ENCODE peak calls at places on chromosome 17, in five cellular contexts. One of them, this sample, is unnamed.

GRCh38 chr17:43453331-43453812 is 30.4 kb upstream of the DHX8 start:
- DNase-seq in A549: no peak
- DNase-seq in neural progenitor cell: peak; percentile 16
- DNase-seq in fibroblast of lung: no peak
- DNase-seq in cardiac muscle cell: no peak
- DNase-seq in this sample: no peak

GRCh38 chr17:32672701-32673100 is 185.9 kb downstream of the CDK5R1 start:
- DNase-seq in cardiac muscle cell: no peak
- DNase-seq in fibroblast of lung: no peak
- DNase-seq in neural progenitor cell: no peak
- DNase-seq in A549: no peak
- DNase-seq in this sample: no peak

GRCh38 chr17:69533481-69534234 is 119.2 kb downstream of the MAP2K6 start:
- DNase-seq in cardiac muscle cell: no peak
- DNase-seq in A549: no peak
- DNase-seq in neural progenitor cell: no peak
- DNase-seq in fibroblast of lung: no peak
- DNase-seq in this sample: no peak

GRCh38 chr17:4003501-4004421 is 39.5 kb upstream of the ATP2A3 start:
- DNase-seq in cardiac muscle cell: no peak
- DNase-seq in neural progenitor cell: peak; percentile 43
- DNase-seq in fibroblast of lung: peak; percentile 25
- DNase-seq in A549: no peak
- DNase-seq in this sample: no peak

GRCh38 chr17:70089513-70090148 is 14.6 kb downstream of the KCNJ16 start:
- DNase-seq in cardiac muscle cell: no peak
- DNase-seq in neural progenitor cell: no peak
- DNase-seq in fibroblast of lung: no peak
- DNase-seq in A549: no peak
- DNase-seq in this sample: no peak

GRCh38 chr17:67511012-67511411 is 133.9 kb downstream of the PITPNC1 start:
- DNase-seq in neural progenitor cell: no peak
- DNase-seq in fibroblast of lung: no peak
- DNase-seq in A549: no peak
- DNase-seq in cardiac muscle cell: no peak
- DNase-seq in this sample: no peak

GRCh38 chr17:1907818-1908698 is 78.3 kb downstream of the RPA1 start:
- DNase-seq in A549: no peak
- DNase-seq in cardiac muscle cell: peak; percentile 64
- DNase-seq in fibroblast of lung: peak; percentile 53
- DNase-seq in neural progenitor cell: peak; percentile 92
- DNase-seq in this sample: no peak

GRCh38 chr17:68640601-68641000 is 39.4 kb upstream of the FAM20A start:
- DNase-seq in neural progenitor cell: no peak
- DNase-seq in fibroblast of lung: no peak
- DNase-seq in cardiac muscle cell: peak; percentile 67
- DNase-seq in A549: no peak
- DNase-seq in this sample: no peak

GRCh38 chr17:69267219-69267618 is 38.6 kb upstream of the ABCA10 start:
- DNase-seq in fibroblast of lung: no peak
- DNase-seq in neural progenitor cell: no peak
- DNase-seq in cardiac muscle cell: no peak
- DNase-seq in A549: no peak
- DNase-seq in this sample: no peak

GRCh38 chr17:40107266-40107980 is 7.0 kb upstream of the NR1D1 start:
- DNase-seq in fibroblast of lung: no peak
- DNase-seq in neural progenitor cell: no peak
- DNase-seq in cardiac muscle cell: peak; percentile 57
- DNase-seq in A549: no peak
- DNase-seq in this sample: no peak

GRCh38 chr17:57732062-57732461 is 13.0 kb downstream of the CCDC182 start:
- DNase-seq in neural progenitor cell: no peak
- DNase-seq in cardiac muscle cell: no peak
- DNase-seq in A549: no peak
- DNase-seq in fibroblast of lung: no peak
- DNase-seq in this sample: no peak

GRCh38 chr17:3924421-3925350 is 8.4 kb upstream of the P2RX1 start:
- DNase-seq in neural progenitor cell: no peak
- DNase-seq in cardiac muscle cell: no peak
- DNase-seq in fibroblast of lung: no peak
- DNase-seq in A549: no peak
- DNase-seq in this sample: no peak

GRCh38 chr17:61218438-61218837 is 181.2 kb upstream of the TBX2 start:
- DNase-seq in A549: no peak
- DNase-seq in neural progenitor cell: no peak
- DNase-seq in fibroblast of lung: peak; percentile 49
- DNase-seq in cardiac muscle cell: peak; percentile 46
- DNase-seq in this sample: no peak

GRCh38 chr17:2024572-2025219 is 438 bp downstream of the RTN4RL1 start:
- DNase-seq in fibroblast of lung: no peak
- DNase-seq in cardiac muscle cell: no peak
- DNase-seq in A549: no peak
- DNase-seq in neural progenitor cell: no peak
- DNase-seq in this sample: no peak

GRCh38 chr17:17892731-17893130 is 55.9 kb upstream of the SREBF1 start:
- DNase-seq in fibroblast of lung: no peak
- DNase-seq in neural progenitor cell: no peak
- DNase-seq in A549: no peak
- DNase-seq in cardiac muscle cell: no peak
- DNase-seq in this sample: no peak

GRCh38 chr17:34386925-34387550 is 24.0 kb upstream of the CCL1 start:
- DNase-seq in cardiac muscle cell: peak; percentile 65
- DNase-seq in neural progenitor cell: no peak
- DNase-seq in A549: no peak
- DNase-seq in fibroblast of lung: peak; percentile 2
- DNase-seq in this sample: no peak

GRCh38 chr17:34607917-34608316 is 28.5 kb downstream of the TMEM132E start:
- DNase-seq in fibroblast of lung: no peak
- DNase-seq in neural progenitor cell: no peak
- DNase-seq in A549: no peak
- DNase-seq in cardiac muscle cell: no peak
- DNase-seq in this sample: no peak

GRCh38 chr17:48908047-48908843 is at the start of gene UBE2Z:
- DNase-seq in neural progenitor cell: peak; percentile 97
- DNase-seq in A549: peak; percentile 99
- DNase-seq in cardiac muscle cell: peak; percentile 98
- DNase-seq in fibroblast of lung: peak; percentile 93
- DNase-seq in this sample: peak; percentile 78
- TF ChIP-seq CTCF in neural progenitor cell: peak; percentile 56
- TF ChIP-seq CTCF in A549: peak; percentile 31
- TF ChIP-seq CTCF in cardiac muscle cell: peak; percentile 6
- TF ChIP-seq CTCF in fibroblast of lung: no peak
- TF ChIP-seq CTCF in this sample: peak; percentile 23

GRCh38 chr17:82257473-82257872 is 16.0 kb downstream of the CSNK1D start:
- DNase-seq in fibroblast of lung: peak; percentile 33
- DNase-seq in A549: no peak
- DNase-seq in cardiac muscle cell: peak; percentile 47
- DNase-seq in neural progenitor cell: peak; percentile 37
- DNase-seq in this sample: no peak
- TF ChIP-seq CTCF in fibroblast of lung: no peak
- TF ChIP-seq CTCF in A549: no peak
- TF ChIP-seq CTCF in cardiac muscle cell: no peak
- TF ChIP-seq CTCF in neural progenitor cell: no peak
- TF ChIP-seq CTCF in this sample: no peak

DNA sequence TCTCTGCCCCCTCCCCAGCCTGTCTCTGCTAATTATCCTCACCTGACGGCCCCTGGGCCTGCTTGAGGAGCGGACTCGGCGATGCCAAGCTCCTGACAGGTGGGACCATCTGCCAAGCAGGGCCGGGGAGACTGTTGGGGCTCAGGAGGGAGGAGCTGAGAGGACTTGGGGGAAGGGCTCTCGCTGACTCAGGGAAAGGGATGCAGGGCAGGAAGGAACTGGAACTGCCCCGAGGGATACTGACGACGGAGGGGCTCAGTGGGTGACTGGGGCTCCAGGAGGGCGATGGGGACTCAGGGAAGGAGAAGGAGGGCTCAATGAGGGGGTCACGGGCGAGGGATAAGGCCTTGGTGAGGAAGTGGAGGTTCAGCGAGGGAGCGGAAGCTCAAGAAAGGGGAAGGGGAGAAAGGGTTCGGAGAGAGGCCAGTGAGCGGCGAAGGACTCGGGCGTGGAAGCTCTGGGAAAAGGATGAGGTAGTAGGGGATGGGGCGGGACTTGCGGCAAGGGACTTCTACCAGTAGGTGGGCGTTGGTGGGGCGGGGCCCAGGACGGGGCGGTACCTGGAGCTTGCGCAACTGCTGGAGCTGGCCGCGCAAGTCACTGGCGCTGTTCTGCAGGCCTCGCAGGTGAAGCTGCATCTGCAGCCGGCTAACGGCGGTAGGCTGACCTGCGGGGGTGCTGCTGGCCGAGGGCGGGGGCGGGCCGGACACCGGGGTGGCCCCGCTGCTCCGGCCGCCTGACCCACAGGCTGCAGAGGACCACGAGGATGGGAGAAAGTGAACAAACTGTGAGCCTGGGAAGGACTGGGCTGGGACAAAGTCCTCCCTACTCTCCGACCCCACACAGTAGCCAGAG is 46.5 kb downstream of the SRCIN1 start:
- DNase-seq in fibroblast of lung: peak; percentile 27
- DNase-seq in cardiac muscle cell: peak; percentile 87
- DNase-seq in A549: peak; percentile 98
- DNase-seq in neural progenitor cell: peak; percentile 96
- DNase-seq in this sample: peak; percentile 80
- TF ChIP-seq CTCF in fibroblast of lung: no peak
- TF ChIP-seq CTCF in cardiac muscle cell: no peak
- TF ChIP-seq CTCF in A549: peak; percentile 25
- TF ChIP-seq CTCF in neural progenitor cell: peak; percentile 53
- TF ChIP-seq CTCF in this sample: peak; percentile 41

GRCh38 chr17:79202476-79202875 is 127.9 kb downstream of the ENGASE start:
- DNase-seq in neural progenitor cell: no peak
- DNase-seq in fibroblast of lung: no peak
- DNase-seq in cardiac muscle cell: no peak
- DNase-seq in A549: no peak
- DNase-seq in this sample: no peak

GRCh38 chr17:79204261-79204660 is 129.6 kb downstream of the ENGASE start:
- DNase-seq in neural progenitor cell: no peak
- DNase-seq in A549: no peak
- DNase-seq in fibroblast of lung: no peak
- DNase-seq in cardiac muscle cell: no peak
- DNase-seq in this sample: no peak

GRCh38 chr17:79203657-79204056 is 129.0 kb downstream of the ENGASE start:
- DNase-seq in neural progenitor cell: no peak
- DNase-seq in fibroblast of lung: no peak
- DNase-seq in cardiac muscle cell: no peak
- DNase-seq in A549: no peak
- DNase-seq in this sample: no peak

GRCh38 chr17:79201536-79202227 is 127.1 kb downstream of the ENGASE start:
- DNase-seq in neural progenitor cell: no peak
- DNase-seq in fibroblast of lung: no peak
- DNase-seq in A549: peak; percentile 87
- DNase-seq in cardiac muscle cell: no peak
- DNase-seq in this sample: no peak

DNA sequence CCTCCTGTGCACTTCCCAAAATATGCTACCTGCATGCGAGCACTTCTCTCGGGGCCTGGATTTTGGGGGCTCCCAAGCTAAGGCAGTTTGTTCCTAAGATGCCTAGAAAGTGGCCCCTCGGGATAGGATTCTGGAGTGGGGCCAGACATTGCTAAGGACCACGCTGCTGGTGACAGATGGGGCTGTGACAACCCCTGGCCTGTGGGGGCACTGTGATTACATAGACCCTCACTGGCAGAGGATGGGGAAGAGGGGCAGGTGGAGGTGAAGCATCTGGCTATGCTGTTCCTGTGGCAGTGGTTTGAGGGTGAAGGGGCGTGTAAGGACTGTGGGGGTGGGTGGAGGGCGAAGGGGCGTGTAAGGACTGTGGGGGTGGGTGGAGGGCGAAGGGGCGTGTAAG is 128.4 kb downstream of the ENGASE start:
- DNase-seq in neural progenitor cell: no peak
- DNase-seq in fibroblast of lung: no peak
- DNase-seq in A549: no peak
- DNase-seq in cardiac muscle cell: no peak
- DNase-seq in this sample: no peak
- TF ChIP-seq CTCF in neural progenitor cell: peak; percentile 39
- TF ChIP-seq CTCF in fibroblast of lung: no peak
- TF ChIP-seq CTCF in A549: no peak
- TF ChIP-seq CTCF in cardiac muscle cell: no peak
- TF ChIP-seq CTCF in this sample: no peak

DNA sequence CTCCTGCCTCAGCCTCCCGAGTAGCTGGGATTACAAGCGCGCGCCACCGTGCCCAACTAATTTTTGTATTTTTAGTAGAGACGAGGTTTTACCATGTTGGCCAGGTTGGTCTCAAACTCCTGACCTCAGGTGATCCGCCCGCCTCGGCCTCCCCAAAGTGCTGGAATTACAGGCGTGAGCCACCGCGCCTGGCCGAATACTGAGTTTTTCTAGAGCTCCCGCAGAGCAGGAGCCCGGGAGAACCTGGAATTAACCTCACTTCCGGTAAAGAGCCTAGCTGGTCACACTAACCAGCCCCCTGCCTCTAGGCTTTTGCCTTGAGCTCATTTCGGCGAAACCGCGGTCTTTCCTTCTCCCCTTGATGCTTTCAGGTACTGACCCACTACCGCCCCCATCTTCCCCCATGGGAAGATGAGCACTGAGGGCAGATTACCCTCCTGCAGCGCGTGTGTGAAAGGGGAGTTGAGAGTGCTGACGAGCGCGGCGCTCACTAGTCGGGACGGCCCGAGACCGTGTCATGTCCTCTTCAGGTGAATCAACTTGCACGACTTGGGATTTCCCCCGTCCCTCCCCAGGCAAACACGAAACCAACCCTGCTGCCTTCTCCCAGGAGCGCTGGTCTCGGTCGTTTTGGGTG is 743 bp upstream of the NEK8 start:
- DNase-seq in cardiac muscle cell: peak; percentile 34
- DNase-seq in neural progenitor cell: peak; percentile 91
- DNase-seq in fibroblast of lung: peak; percentile 51
- DNase-seq in A549: peak; percentile 78
- DNase-seq in this sample: no peak
- TF ChIP-seq CTCF in cardiac muscle cell: peak; percentile 35
- TF ChIP-seq CTCF in neural progenitor cell: peak; percentile 47
- TF ChIP-seq CTCF in fibroblast of lung: peak; percentile 12
- TF ChIP-seq CTCF in A549: peak; percentile 36
- TF ChIP-seq CTCF in this sample: no peak

DNA sequence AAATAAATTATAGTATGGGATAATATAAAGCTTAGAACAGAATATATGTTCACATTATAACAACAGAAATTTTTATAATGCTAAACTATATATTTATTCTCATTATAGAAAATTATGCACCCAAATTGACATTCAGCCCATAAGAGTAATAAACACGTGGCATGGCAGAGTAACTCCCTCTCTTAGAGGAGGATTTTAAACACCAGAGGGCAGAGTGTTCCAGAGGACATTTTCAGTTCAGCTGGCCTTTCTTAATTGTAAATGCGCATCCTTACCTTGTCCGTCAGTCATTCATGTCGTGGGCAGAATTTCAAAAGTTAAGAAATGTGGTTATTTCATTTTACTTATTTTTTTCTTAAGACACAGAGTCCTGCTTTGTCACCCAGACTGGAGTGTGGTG is 147.1 kb downstream of the TANC2 start:
- DNase-seq in neural progenitor cell: peak; percentile 31
- DNase-seq in fibroblast of lung: no peak
- DNase-seq in cardiac muscle cell: peak; percentile 17
- DNase-seq in A549: no peak
- DNase-seq in this sample: no peak
- TF ChIP-seq CTCF in neural progenitor cell: peak; percentile 46
- TF ChIP-seq CTCF in fibroblast of lung: peak; percentile 15
- TF ChIP-seq CTCF in cardiac muscle cell: peak; percentile 30
- TF ChIP-seq CTCF in A549: peak; percentile 39
- TF ChIP-seq CTCF in this sample: peak; percentile 35

GRCh38 chr17:59954856-59955255 is 9.7 kb downstream of the RNFT1 start:
- DNase-seq in cardiac muscle cell: no peak
- DNase-seq in fibroblast of lung: no peak
- DNase-seq in neural progenitor cell: no peak
- DNase-seq in A549: no peak
- DNase-seq in this sample: no peak
- TF ChIP-seq CTCF in cardiac muscle cell: no peak
- TF ChIP-seq CTCF in fibroblast of lung: no peak
- TF ChIP-seq CTCF in neural progenitor cell: no peak
- TF ChIP-seq CTCF in A549: no peak
- TF ChIP-seq CTCF in this sample: no peak

This sample was measured in progenitor cell of endocrine pancreas.